ENCODE peak calls at places on chromosomes 7 and 10, in nine cellular contexts. R, V, L, I, M, H, C, S and D are unnamed samples.

GRCh38 chr7:14934831-14935230 is 32.3 kb upstream of the DGKB start:
- DNase-seq in R (no peak), V (no peak), L (no peak), I (no peak), M (no peak), H (no peak), C (no peak), S (no peak), D (no peak)

GRCh38 chr10:58531084-58531695 is 18.5 kb downstream of the BICC1 start:
- DNase-seq in R (peak), V (peak), L (peak), I (peak), M (no peak), H (no peak), C (peak), S (no peak), D (peak)

GRCh38 chr7:142943706-142944268 is 4.5 kb downstream of the LLCFC1 start:
- DNase-seq in R (no peak), V (no peak), L (peak), I (no peak), M (no peak), H (no peak), C (no peak), S (no peak), D (no peak)

GRCh38 chr10:89644691-89644966 is 413 bp downstream of the PANK1 start:
- DNase-seq in R (peak), V (peak), L (no peak), I (no peak), M (no peak), H (no peak), C (no peak), S (no peak), D (no peak)

GRCh38 chr10:49174261-49174925 is 13.8 kb downstream of the TMEM273 start:
- DNase-seq in R (no peak), V (no peak), L (no peak), I (no peak), M (no peak), H (no peak), C (no peak), S (no peak), D (no peak)

GRCh38 chr10:114489521-114490310 is 85.4 kb upstream of the AFAP1L2 start:
- DNase-seq in R (no peak), V (no peak), L (no peak), I (no peak), M (no peak), H (no peak), C (no peak), S (no peak), D (no peak)

GRCh38 chr7:74269757-74270277 is 15.6 kb upstream of the RFC2 start:
- DNase-seq in R (peak), V (peak), L (peak), I (peak), M (peak), H (no peak), C (peak), S (peak), D (peak)

GRCh38 chr7:26292768-26293560 is 1.3 kb downstream of the SNX10 start:
- DNase-seq in R (no peak), V (no peak), L (no peak), I (peak), M (no peak), H (no peak), C (no peak), S (no peak), D (peak)

GRCh38 chr7:32586291-32587221 is 91.3 kb downstream of the AVL9 start:
- DNase-seq in R (no peak), V (no peak), L (peak), I (no peak), M (peak), H (no peak), C (no peak), S (no peak), D (no peak)

GRCh38 chr7:70000747-70001348 is 402.6 kb downstream of the AUTS2 start:
- DNase-seq in R (no peak), V (no peak), L (no peak), I (no peak), M (no peak), H (no peak), C (no peak), S (no peak), D (no peak)

GRCh38 chr7:151837285-151838042 is 39.5 kb downstream of the PRKAG2 start:
- DNase-seq in R (no peak), V (no peak), L (no peak), I (no peak), M (no peak), H (no peak), C (peak), S (no peak), D (peak)

GRCh38 chr10:89458760-89459159 is 44.4 kb downstream of the IFIT5 start:
- DNase-seq in R (no peak), V (no peak), L (no peak), I (no peak), M (no peak), H (no peak), C (no peak), S (no peak), D (no peak)

GRCh38 chr10:101001225-101002035 is 1.8 kb downstream of the LZTS2 start:
- DNase-seq in R (no peak), V (peak), L (peak), I (peak), M (peak), H (peak), C (peak), S (no peak), D (peak)

GRCh38 chr7:107032720-107033438 is 11.6 kb upstream of the PRKAR2B start:
- DNase-seq in R (no peak), V (no peak), L (no peak), I (no peak), M (no peak), H (no peak), C (no peak), S (no peak), D (no peak)

GRCh38 chr10:119306514-119306951 is 99.2 kb downstream of the GRK5 start:
- DNase-seq in R (peak), V (peak), L (peak), I (no peak), M (no peak), H (no peak), C (no peak), S (peak), D (no peak)

GRCh38 chr10:12466701-12467100 is 117.4 kb downstream of the CAMK1D start:
- DNase-seq in R (no peak), V (no peak), L (no peak), I (no peak), M (no peak), H (no peak), C (no peak), S (no peak), D (peak)

GRCh38 chr10:70348228-70348850 is 34.1 kb downstream of the LRRC20 start:
- DNase-seq in R (peak), V (peak), L (peak), I (peak), M (no peak), H (no peak), C (peak), S (no peak), D (peak)

GRCh38 chr10:18238875-18239485 is 98.8 kb downstream of the CACNB2 start:
- DNase-seq in R (peak), V (peak), L (peak), I (no peak), M (no peak), H (no peak), C (peak), S (no peak), D (no peak)

GRCh38 chr7:104857458-104858425 is 156.3 kb upstream of the KMT2E start:
- DNase-seq in R (no peak), V (peak), L (no peak), I (no peak), M (no peak), H (no peak), C (no peak), S (no peak), D (no peak)

GRCh38 chr7:155804897-155805825 is 7.1 kb downstream of the SHH start:
- DNase-seq in R (peak), V (peak), L (peak), I (no peak), M (peak), H (peak), C (peak), S (peak), D (peak)

GRCh38 chr10:133019651-133020050 is 68.1 kb upstream of the ADGRA1 start:
- DNase-seq in R (no peak), V (no peak), L (no peak), I (no peak), M (no peak), H (no peak), C (no peak), S (no peak), D (no peak)

GRCh38 chr7:151549644-151550043 is 29.9 kb upstream of the RHEB start:
- DNase-seq in R (no peak), V (no peak), L (no peak), I (no peak), M (no peak), H (no peak), C (no peak), S (no peak), D (no peak)

GRCh38 chr7:30924624-30925023 is 13.0 kb downstream of the AQP1 start:
- DNase-seq in R (no peak), V (no peak), L (no peak), I (no peak), M (peak), H (no peak), C (no peak), S (no peak), D (no peak)

GRCh38 chr10:22251751-22252285 is 34.0 kb upstream of the EBLN1 start:
- DNase-seq in R (peak), V (peak), L (peak), I (peak), M (peak), H (no peak), C (peak), S (peak), D (peak)

GRCh38 chr10:37754538-37755323 is 102.7 kb downstream of the ZNF248 start:
- DNase-seq in R (no peak), V (peak), L (peak), I (no peak), M (no peak), H (no peak), C (no peak), S (no peak), D (no peak)

GRCh38 chr7:112422842-112423496 is 27.3 kb upstream of the IFRD1 start:
- DNase-seq in R (no peak), V (no peak), L (peak), I (peak), M (peak), H (peak), C (peak), S (no peak), D (peak)

GRCh38 chr7:147249956-147250355 is 1133.4 kb downstream of the CNTNAP2 start:
- DNase-seq in R (no peak), V (no peak), L (no peak), I (no peak), M (no peak), H (no peak), C (no peak), S (no peak), D (no peak)

DNA sequence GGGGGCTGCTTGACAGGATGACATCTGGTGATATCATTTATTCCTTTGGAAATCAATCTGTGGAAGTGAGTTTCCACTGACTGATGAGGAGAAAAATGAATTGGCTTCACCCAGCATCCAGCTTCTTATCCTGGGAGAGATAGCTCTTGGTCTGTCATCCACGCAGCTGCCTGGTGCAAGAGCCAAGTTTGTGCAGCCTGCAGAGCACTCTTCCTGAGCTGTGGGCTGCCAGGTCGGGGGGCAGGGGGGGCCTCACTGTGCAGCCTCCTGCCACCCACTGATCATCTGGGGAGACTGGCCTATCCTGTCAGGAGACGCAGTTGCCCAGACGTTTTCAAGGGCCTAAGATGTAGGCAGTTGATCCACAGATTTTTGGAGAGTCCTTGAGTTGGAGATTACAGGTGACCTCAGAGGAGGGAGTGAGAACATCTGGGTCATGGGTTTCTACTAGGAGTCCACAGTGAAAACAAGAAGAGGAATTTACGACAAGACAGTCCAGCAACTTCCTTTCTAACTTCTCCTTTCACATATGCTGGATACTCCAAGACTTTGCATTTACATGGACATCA is 75.4 kb downstream of the EGFR start:
- DNase-seq in R (no peak), V (no peak), L (no peak), I (no peak), M (no peak), H (no peak), C (no peak), S (no peak), D (no peak)
- TF ChIP-seq CTCF in R (no peak), V (no peak), L (no peak), I (no peak), M (no peak), H (no peak), C (no peak), S (no peak), D (no peak)

GRCh38 chr10:109887272-109887671 is 36.0 kb downstream of the XPNPEP1 start:
- DNase-seq in R (no peak), V (no peak), L (no peak), I (no peak), M (no peak), H (no peak), C (no peak), S (no peak), D (no peak)

GRCh38 chr10:109887776-109888175 is 35.5 kb downstream of the XPNPEP1 start:
- DNase-seq in R (no peak), V (no peak), L (no peak), I (no peak), M (no peak), H (no peak), C (no peak), S (no peak), D (no peak)

GRCh38 chr10:109892087-109892486 is 31.2 kb downstream of the XPNPEP1 start:
- DNase-seq in R (no peak), V (no peak), L (no peak), I (no peak), M (no peak), H (no peak), C (no peak), S (no peak), D (no peak)

GRCh38 chr10:109891105-109891504 is 32.2 kb downstream of the XPNPEP1 start:
- DNase-seq in R (no peak), V (no peak), L (peak), I (no peak), M (no peak), H (no peak), C (no peak), S (no peak), D (no peak)

GRCh38 chr10:109889867-109890266 is 33.4 kb downstream of the XPNPEP1 start:
- DNase-seq in R (no peak), V (no peak), L (peak), I (no peak), M (no peak), H (no peak), C (no peak), S (no peak), D (no peak)
- TF ChIP-seq CTCF in R (no peak), V (no peak), L (no peak), I (no peak), M (no peak), H (no peak), C (peak), S (no peak), D (no peak)

GRCh38 chr7:136883046-136883445 is 14.6 kb downstream of the CHRM2 start:
- DNase-seq in R (no peak), V (no peak), L (no peak), I (no peak), M (no peak), H (no peak), C (peak), S (no peak), D (no peak)
- TF ChIP-seq CTCF in R (no peak), V (no peak), L (no peak), I (no peak), M (no peak), H (peak), C (no peak), S (no peak), D (no peak)

GRCh38 chr7:131488361-131488760 is 68.1 kb downstream of the PODXL start:
- DNase-seq in R (no peak), V (no peak), L (no peak), I (no peak), M (no peak), H (no peak), C (no peak), S (no peak), D (no peak)
- TF ChIP-seq CTCF in R (no peak), V (no peak), L (peak), I (no peak), M (peak), H (peak), C (peak), S (peak), D (no peak)

DNA sequence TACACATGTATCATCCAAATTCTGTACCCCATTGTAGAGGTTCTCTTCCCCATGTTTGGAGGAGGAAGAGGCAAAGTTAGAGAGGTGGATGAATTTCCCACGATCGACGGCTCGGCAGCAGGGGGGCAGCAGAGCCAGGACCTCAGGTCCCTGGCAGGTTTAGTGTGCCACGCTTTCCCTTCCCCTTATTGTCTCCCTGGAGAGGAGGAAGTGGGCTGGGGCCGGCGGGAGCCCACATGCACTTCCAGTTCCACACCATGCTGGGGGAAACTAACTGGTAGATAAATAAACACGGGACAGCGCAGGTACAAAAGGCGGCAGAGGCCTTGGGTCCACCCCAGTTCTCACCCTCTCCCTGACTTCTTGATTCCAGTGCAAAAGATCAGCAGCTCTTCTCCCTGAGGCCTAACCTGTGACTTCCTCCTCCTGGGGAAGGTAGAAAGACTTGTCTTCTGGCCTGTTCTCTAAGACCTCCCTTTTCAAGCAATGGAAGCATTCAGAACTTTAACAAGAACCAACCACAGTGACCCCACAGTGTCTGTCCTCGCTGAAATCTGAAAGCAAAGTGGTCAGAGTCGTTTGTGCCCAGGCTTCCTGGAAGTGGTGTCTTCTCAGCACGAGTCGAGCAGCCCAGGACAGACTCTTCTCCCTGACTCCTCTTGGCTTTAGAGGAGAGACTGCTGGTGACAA is 30.5 kb upstream of the SRGN start:
- DNase-seq in R (no peak), V (no peak), L (no peak), I (no peak), M (peak), H (no peak), C (no peak), S (no peak), D (no peak)
- TF ChIP-seq CTCF in R (no peak), V (no peak), L (no peak), I (no peak), M (peak), H (no peak), C (no peak), S (no peak), D (no peak)